ENCODE peak calls at places on chromosomes 13 and 19, in six cellular contexts. One of them, this sample, is unnamed.

GRCh38 chr13:77732287-77732686 is 34.8 kb downstream of the SLAIN1 start:
- DNase-seq in suprapubic skin: no peak
- DNase-seq in tibial nerve: no peak
- DNase-seq in thoracic aorta: no peak
- DNase-seq in pancreas: no peak
- DNase-seq in A673: no peak
- DNase-seq in this sample: no peak

GRCh38 chr19:34082289-34083077 is 89.8 kb upstream of the LSM14A start:
- DNase-seq in suprapubic skin: no peak
- DNase-seq in pancreas: no peak
- DNase-seq in thoracic aorta: no peak
- DNase-seq in A673: no peak
- DNase-seq in tibial nerve: no peak
- DNase-seq in this sample: no peak

GRCh38 chr19:5880604-5881078 is 10.3 kb upstream of the FUT5 start:
- DNase-seq in pancreas: peak; percentile 42
- DNase-seq in tibial nerve: no peak
- DNase-seq in A673: no peak
- DNase-seq in suprapubic skin: no peak
- DNase-seq in thoracic aorta: no peak
- DNase-seq in this sample: peak; percentile 56

GRCh38 chr19:535017-535835 is 3.7 kb downstream of the CDC34 start:
- DNase-seq in thoracic aorta: no peak
- DNase-seq in suprapubic skin: no peak
- DNase-seq in tibial nerve: no peak
- DNase-seq in pancreas: peak; percentile 49
- DNase-seq in A673: no peak
- DNase-seq in this sample: no peak

GRCh38 chr19:8305798-8306197 is 2.4 kb downstream of the CD320 start:
- DNase-seq in pancreas: peak; percentile 1
- DNase-seq in suprapubic skin: peak; percentile 20
- DNase-seq in A673: no peak
- DNase-seq in thoracic aorta: no peak
- DNase-seq in tibial nerve: peak; percentile 3
- DNase-seq in this sample: no peak

GRCh38 chr19:16849168-16849567 is 20.0 kb downstream of the SIN3B start:
- DNase-seq in tibial nerve: no peak
- DNase-seq in A673: no peak
- DNase-seq in suprapubic skin: no peak
- DNase-seq in thoracic aorta: no peak
- DNase-seq in pancreas: no peak
- DNase-seq in this sample: no peak

GRCh38 chr13:112734696-112735547 is 45.1 kb downstream of the ATP11A start:
- DNase-seq in tibial nerve: no peak
- DNase-seq in pancreas: no peak
- DNase-seq in A673: no peak
- DNase-seq in thoracic aorta: no peak
- DNase-seq in suprapubic skin: no peak
- DNase-seq in this sample: no peak

GRCh38 chr13:36807616-36808015 is 11.4 kb upstream of the RFXAP start:
- DNase-seq in tibial nerve: no peak
- DNase-seq in A673: no peak
- DNase-seq in thoracic aorta: no peak
- DNase-seq in suprapubic skin: no peak
- DNase-seq in pancreas: no peak
- DNase-seq in this sample: no peak

GRCh38 chr13:91661692-91662490 is 263.5 kb downstream of the GPC5 start:
- DNase-seq in suprapubic skin: no peak
- DNase-seq in thoracic aorta: no peak
- DNase-seq in pancreas: no peak
- DNase-seq in A673: no peak
- DNase-seq in tibial nerve: no peak
- DNase-seq in this sample: no peak

GRCh38 chr19:17103177-17103576 is 27.6 kb downstream of the MYO9B start:
- DNase-seq in tibial nerve: no peak
- DNase-seq in thoracic aorta: no peak
- DNase-seq in A673: peak; percentile 62
- DNase-seq in pancreas: no peak
- DNase-seq in suprapubic skin: no peak
- DNase-seq in this sample: peak; percentile 45

GRCh38 chr13:58097831-58098230 is 466.3 kb downstream of the PCDH17 start:
- DNase-seq in thoracic aorta: no peak
- DNase-seq in tibial nerve: no peak
- DNase-seq in A673: no peak
- DNase-seq in suprapubic skin: no peak
- DNase-seq in pancreas: no peak
- DNase-seq in this sample: no peak

GRCh38 chr13:50942630-50943311 is 33.2 kb downstream of the RNASEH2B start:
- DNase-seq in suprapubic skin: no peak
- DNase-seq in pancreas: no peak
- DNase-seq in tibial nerve: no peak
- DNase-seq in thoracic aorta: no peak
- DNase-seq in A673: no peak
- DNase-seq in this sample: no peak

GRCh38 chr13:79662882-79663281 is 181.9 kb downstream of the NDFIP2 start:
- DNase-seq in thoracic aorta: no peak
- DNase-seq in tibial nerve: no peak
- DNase-seq in pancreas: no peak
- DNase-seq in suprapubic skin: no peak
- DNase-seq in A673: no peak
- DNase-seq in this sample: no peak

GRCh38 chr19:38250821-38251563 is 5.2 kb downstream of the PPP1R14A start:
- DNase-seq in thoracic aorta: peak; percentile 61
- DNase-seq in A673: no peak
- DNase-seq in pancreas: peak; percentile 71
- DNase-seq in suprapubic skin: no peak
- DNase-seq in tibial nerve: peak; percentile 44
- DNase-seq in this sample: peak; percentile 12

GRCh38 chr13:114124921-114125320 is 7.5 kb downstream of the RASA3 start:
- DNase-seq in tibial nerve: no peak
- DNase-seq in thoracic aorta: no peak
- DNase-seq in suprapubic skin: no peak
- DNase-seq in pancreas: no peak
- DNase-seq in A673: peak; percentile 42
- DNase-seq in this sample: peak; percentile 70

GRCh38 chr19:30968210-30968609 is 381.0 kb downstream of the TSHZ3 start:
- DNase-seq in pancreas: no peak
- DNase-seq in thoracic aorta: no peak
- DNase-seq in A673: no peak
- DNase-seq in suprapubic skin: no peak
- DNase-seq in tibial nerve: no peak
- DNase-seq in this sample: no peak

GRCh38 chr19:1355258-1355973 is 28.3 kb upstream of the NDUFS7 start:
- DNase-seq in tibial nerve: no peak
- DNase-seq in suprapubic skin: no peak
- DNase-seq in A673: peak; percentile 51
- DNase-seq in pancreas: no peak
- DNase-seq in thoracic aorta: no peak
- DNase-seq in this sample: no peak

GRCh38 chr13:23790591-23791170 is 98.5 kb downstream of the MIPEP start:
- DNase-seq in pancreas: no peak
- DNase-seq in suprapubic skin: no peak
- DNase-seq in A673: no peak
- DNase-seq in tibial nerve: no peak
- DNase-seq in thoracic aorta: no peak
- DNase-seq in this sample: peak; percentile 92

GRCh38 chr19:12695090-12695489 is 1.3 kb downstream of the FBXW9 start:
- DNase-seq in pancreas: no peak
- DNase-seq in A673: no peak
- DNase-seq in tibial nerve: no peak
- DNase-seq in thoracic aorta: no peak
- DNase-seq in suprapubic skin: no peak
- DNase-seq in this sample: no peak

GRCh38 chr13:27280009-27280646 is 9.5 kb downstream of the RASL11A start:
- DNase-seq in thoracic aorta: no peak
- DNase-seq in pancreas: no peak
- DNase-seq in tibial nerve: no peak
- DNase-seq in A673: no peak
- DNase-seq in suprapubic skin: no peak
- DNase-seq in this sample: no peak

GRCh38 chr19:2488942-2489731 is 13.2 kb downstream of the GADD45B start:
- DNase-seq in A673: peak; percentile 62
- DNase-seq in thoracic aorta: no peak
- DNase-seq in tibial nerve: no peak
- DNase-seq in suprapubic skin: no peak
- DNase-seq in pancreas: peak; percentile 72
- DNase-seq in this sample: no peak

GRCh38 chr19:11446271-11446651 is 10.8 kb downstream of the PRKCSH start:
- DNase-seq in A673: no peak
- DNase-seq in pancreas: no peak
- DNase-seq in thoracic aorta: no peak
- DNase-seq in tibial nerve: no peak
- DNase-seq in suprapubic skin: no peak
- DNase-seq in this sample: no peak

GRCh38 chr13:85108356-85108755 is 690.9 kb downstream of the SLITRK6 start:
- DNase-seq in thoracic aorta: no peak
- DNase-seq in tibial nerve: no peak
- DNase-seq in suprapubic skin: no peak
- DNase-seq in pancreas: no peak
- DNase-seq in A673: no peak
- DNase-seq in this sample: no peak

GRCh38 chr13:91398413-91399188 is at the start of gene GPC5:
- DNase-seq in tibial nerve: peak; percentile 55
- DNase-seq in thoracic aorta: peak; percentile 4
- DNase-seq in A673: peak; percentile 76
- DNase-seq in pancreas: peak; percentile 64
- DNase-seq in suprapubic skin: no peak
- DNase-seq in this sample: peak; percentile 45

GRCh38 chr13:72651196-72651595 is 76.2 kb downstream of the MZT1 start:
- DNase-seq in pancreas: no peak
- DNase-seq in suprapubic skin: no peak
- DNase-seq in A673: peak; percentile 11
- DNase-seq in thoracic aorta: no peak
- DNase-seq in tibial nerve: no peak
- DNase-seq in this sample: peak; percentile 2

GRCh38 chr13:97114696-97115095 is 107.4 kb upstream of the MBNL2 start:
- DNase-seq in thoracic aorta: no peak
- DNase-seq in A673: no peak
- DNase-seq in pancreas: no peak
- DNase-seq in tibial nerve: no peak
- DNase-seq in suprapubic skin: no peak
- DNase-seq in this sample: no peak

GRCh38 chr13:44971656-44972595 is 17.3 kb downstream of the NUFIP1 start:
- DNase-seq in A673: peak; percentile 10
- DNase-seq in tibial nerve: no peak
- DNase-seq in pancreas: no peak
- DNase-seq in suprapubic skin: no peak
- DNase-seq in thoracic aorta: no peak
- DNase-seq in this sample: no peak

GRCh38 chr13:44976196-44976595 is 13.1 kb downstream of the NUFIP1 start:
- DNase-seq in tibial nerve: no peak
- DNase-seq in suprapubic skin: no peak
- DNase-seq in pancreas: no peak
- DNase-seq in thoracic aorta: no peak
- DNase-seq in A673: no peak
- DNase-seq in this sample: no peak

GRCh38 chr13:44969858-44970484 is 19.3 kb downstream of the NUFIP1 start:
- DNase-seq in thoracic aorta: no peak
- DNase-seq in tibial nerve: no peak
- DNase-seq in A673: peak; percentile 71
- DNase-seq in suprapubic skin: no peak
- DNase-seq in pancreas: no peak
- DNase-seq in this sample: peak; percentile 52

GRCh38 chr13:44974056-44974798 is 15.0 kb downstream of the NUFIP1 start:
- DNase-seq in pancreas: no peak
- DNase-seq in suprapubic skin: no peak
- DNase-seq in tibial nerve: no peak
- DNase-seq in thoracic aorta: peak; percentile 16
- DNase-seq in A673: no peak
- DNase-seq in this sample: peak; percentile 54

GRCh38 chr13:44972956-44973581 is 16.2 kb downstream of the NUFIP1 start:
- DNase-seq in A673: peak; percentile 61
- DNase-seq in thoracic aorta: no peak
- DNase-seq in tibial nerve: no peak
- DNase-seq in suprapubic skin: no peak
- DNase-seq in pancreas: no peak
- DNase-seq in this sample: no peak
- H3K27ac ChIP-seq in A673: no peak overlapping the region
- H3K27ac ChIP-seq in thoracic aorta: no peak overlapping the region
- H3K27ac ChIP-seq in tibial nerve: no peak overlapping the region
- H3K27ac ChIP-seq in suprapubic skin: no peak overlapping the region
- H3K27ac ChIP-seq in pancreas: no peak overlapping the region
- H3K27ac ChIP-seq in this sample: no peak overlapping the region

GRCh38 chr19:46137915-46138473 is 10.0 kb upstream of the IGFL2 start:
- DNase-seq in tibial nerve: no peak
- DNase-seq in A673: no peak
- DNase-seq in thoracic aorta: no peak
- DNase-seq in pancreas: no peak
- DNase-seq in suprapubic skin: no peak
- DNase-seq in this sample: no peak
- TF ChIP-seq CTCF in tibial nerve: no peak
- TF ChIP-seq CTCF in A673: no peak
- TF ChIP-seq CTCF in thoracic aorta: no peak
- TF ChIP-seq CTCF in pancreas: no peak
- TF ChIP-seq CTCF in suprapubic skin: no peak
- TF ChIP-seq CTCF in this sample: no peak

DNA sequence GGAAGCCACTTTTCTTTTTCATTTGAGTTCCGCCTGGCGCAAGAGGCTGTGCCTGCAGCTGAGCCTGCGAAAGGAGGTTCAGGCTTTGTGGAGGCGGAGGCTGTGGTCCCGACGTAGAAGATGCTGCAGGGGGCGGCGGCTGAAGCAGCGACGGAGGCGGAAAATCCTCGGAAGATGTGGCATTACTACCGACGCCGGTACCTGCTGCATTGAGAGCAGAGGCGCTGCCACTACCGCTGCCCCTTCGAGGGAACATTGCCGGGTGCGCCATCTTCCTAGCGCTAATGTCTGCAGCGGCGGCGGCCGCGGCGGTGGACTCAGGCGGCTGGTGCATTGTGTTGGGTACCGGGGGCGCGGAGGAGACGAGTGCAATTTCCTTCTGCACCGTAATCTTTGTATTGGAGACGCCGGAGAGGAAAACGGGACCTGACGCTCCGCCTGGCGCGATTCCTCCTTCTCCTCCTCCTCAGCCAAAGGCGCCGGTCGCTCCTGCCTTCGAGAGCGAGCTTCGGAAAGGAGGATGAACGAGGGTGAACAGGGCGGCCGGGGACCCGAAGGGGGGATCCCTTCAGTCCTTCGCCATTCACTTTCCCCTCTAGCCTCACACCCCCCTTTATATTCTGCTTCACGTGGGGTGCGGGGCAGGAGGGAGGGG is at the start of gene TSC22D1:
- DNase-seq in suprapubic skin: no peak
- DNase-seq in thoracic aorta: no peak
- DNase-seq in tibial nerve: peak; percentile 21
- DNase-seq in pancreas: peak; percentile 22
- DNase-seq in A673: peak; percentile 61
- DNase-seq in this sample: peak; percentile 45
- H3K27ac ChIP-seq in suprapubic skin: peak within 1 kb of the TSS; percentile 99
- H3K27ac ChIP-seq in thoracic aorta: peak within 1 kb of the TSS; percentile 99
- H3K27ac ChIP-seq in tibial nerve: peak within 1 kb of the TSS; percentile 99
- H3K27ac ChIP-seq in pancreas: peak within 1 kb of the TSS; percentile 93
- H3K27ac ChIP-seq in A673: peak within 1 kb of the TSS; percentile 94
- H3K27ac ChIP-seq in this sample: peak within 1 kb of the TSS; percentile 95

DNA sequence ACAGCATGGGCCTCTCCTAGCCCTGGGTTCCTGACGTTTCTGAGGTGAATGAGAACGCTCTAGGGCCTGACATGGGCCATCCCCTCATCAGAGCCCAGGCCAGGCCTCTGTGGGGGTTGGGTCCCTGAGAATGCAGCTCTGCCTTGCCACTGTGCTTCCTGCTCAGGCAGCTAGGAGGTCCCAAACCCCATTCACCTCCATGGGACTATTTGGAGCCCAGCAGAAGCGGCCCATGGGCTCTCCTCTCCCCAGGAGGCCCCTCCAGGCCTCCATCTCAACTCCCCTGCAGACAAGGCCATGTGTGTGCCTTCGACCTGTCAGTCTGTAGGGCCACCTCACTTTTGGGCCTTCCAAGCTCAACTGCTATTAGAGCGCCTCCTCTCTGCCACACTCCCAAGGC is 36.9 kb downstream of the ELL start:
- DNase-seq in tibial nerve: no peak
- DNase-seq in thoracic aorta: no peak
- DNase-seq in pancreas: no peak
- DNase-seq in suprapubic skin: no peak
- DNase-seq in A673: no peak
- DNase-seq in this sample: no peak
- TF ChIP-seq CTCF in tibial nerve: no peak
- TF ChIP-seq CTCF in thoracic aorta: no peak
- TF ChIP-seq CTCF in pancreas: no peak
- TF ChIP-seq CTCF in suprapubic skin: no peak
- TF ChIP-seq CTCF in A673: no peak
- TF ChIP-seq CTCF in this sample: no peak